ENCODE peak calls at places on chromosome 9, in four cellular contexts. W is aorta, S is GF-D8, F is transverse colon. V is an unnamed sample.

GRCh38 chr9:87950765-87951488 is 23.4 kb downstream of the CDK20 start:
- DNase-seq in F (no peak), S (no peak), W (no peak), V (peak; percentile 60)

GRCh38 chr9:38066907-38067610 is 2.0 kb downstream of the SHB start:
- DNase-seq in F (peak; percentile 80), S (no peak), W (peak; percentile 87), V (peak; percentile 42)

GRCh38 chr9:68983797-68984419 is 30.0 kb downstream of the PRKACG start:
- DNase-seq in S (no peak), F (no peak), W (no peak), V (no peak)

GRCh38 chr9:109086221-109086620 is 33.5 kb downstream of the TMEM245 start:
- DNase-seq in F (no peak), W (no peak), S (no peak), V (no peak)

GRCh38 chr9:15087031-15087417 is 176.8 kb upstream of the FREM1 start:
- DNase-seq in S (no peak), W (no peak), F (no peak), V (no peak)

GRCh38 chr9:99103909-99104458 is 929 bp upstream of the TGFBR1 start:
- DNase-seq in W (peak; percentile 77), S (no peak), F (no peak), V (peak; percentile 36)

GRCh38 chr9:98045234-98046160 is 11.0 kb upstream of the NANS start:
- DNase-seq in F (no peak), W (no peak), S (peak; percentile 92), V (no peak)

GRCh38 chr9:116550728-116551436 is 136.2 kb upstream of the TRIM32 start:
- DNase-seq in S (no peak), F (no peak), W (no peak), V (peak; percentile 16)

GRCh38 chr9:127728808-127729207 is 6.3 kb downstream of the TOR2A start:
- DNase-seq in W (no peak), S (no peak), F (no peak), V (no peak)

GRCh38 chr9:1875921-1876448 is 139.2 kb upstream of the SMARCA2 start:
- DNase-seq in W (no peak), S (no peak), F (peak; percentile 12), V (no peak)

GRCh38 chr9:120934271-120934670 is 7.7 kb upstream of the TRAF1 start:
- DNase-seq in W (no peak), F (no peak), S (peak; percentile 23), V (no peak)

GRCh38 chr9:137945581-137945980 is 68.0 kb downstream of the CACNA1B start:
- DNase-seq in W (no peak), S (no peak), F (no peak), V (no peak)

GRCh38 chr9:92609142-92609500 is 60.8 kb downstream of the IPPK start:
- DNase-seq in S (no peak), W (no peak), F (no peak), V (peak; percentile 87)

GRCh38 chr9:128995791-128996190 is 32.3 kb downstream of the SH3GLB2 start:
- DNase-seq in W (no peak), S (no peak), F (no peak), V (no peak)

GRCh38 chr9:130770679-130771442 is 64.2 kb upstream of the ABL1 start:
- DNase-seq in W (no peak), F (no peak), S (peak; percentile 23), V (peak; percentile 53)

GRCh38 chr9:132857031-132857430 is 21.1 kb downstream of the AK8 start:
- DNase-seq in W (no peak), F (peak; percentile 43), S (no peak), V (peak; percentile 22)

GRCh38 chr9:113875917-113876805 is at the start of gene ZNF618:
- DNase-seq in S (no peak), W (peak; percentile 81), F (peak; percentile 24), V (peak; percentile 81)

GRCh38 chr9:5622019-5622418 is 6.9 kb upstream of the RIC1 start:
- DNase-seq in W (no peak), F (no peak), S (no peak), V (no peak)

GRCh38 chr9:133353548-133353947 is 2.7 kb downstream of the SURF1 start:
- DNase-seq in S (no peak), F (no peak), W (no peak), V (no peak)

GRCh38 chr9:87891754-87892153 is 9.1 kb downstream of the SPATA31E1 start:
- DNase-seq in S (no peak), W (no peak), F (no peak), V (no peak)

GRCh38 chr9:125911861-125912260 is 164.7 kb downstream of the PBX3 start:
- DNase-seq in S (no peak), W (no peak), F (no peak), V (peak; percentile 59)

GRCh38 chr9:73810585-73811215 is 659.0 kb downstream of the ANXA1 start:
- DNase-seq in F (no peak), S (no peak), W (no peak), V (no peak)

GRCh38 chr9:70133253-70134208 is 89.9 kb downstream of the MAMDC2 start:
- DNase-seq in W (no peak), S (no peak), F (no peak), V (no peak)

GRCh38 chr9:37582548-37583157 is 6.5 kb upstream of the FBXO10 start:
- DNase-seq in F (no peak), W (no peak), S (no peak), V (peak; percentile 55)

GRCh38 chr9:131393622-131394463 is at the start of gene PRRC2B:
- DNase-seq in S (peak; percentile 28), W (peak; percentile 96), F (peak; percentile 89), V (peak; percentile 97)

GRCh38 chr9:83199240-83199639 is 136.3 kb upstream of the RASEF start:
- DNase-seq in W (no peak), S (no peak), F (peak; percentile 33), V (peak; percentile 71)

GRCh38 chr9:30796806-30797205 is 1587.6 kb upstream of the ACO1 start:
- DNase-seq in S (no peak), W (no peak), F (no peak), V (no peak)

GRCh38 chr9:127154390-127155191 is 32.2 kb upstream of the ANGPTL2 start:
- DNase-seq in S (no peak), F (peak; percentile 30), W (peak; percentile 93), V (no peak)

GRCh38 chr9:108654566-108654965 is 201.2 kb downstream of the ACTL7B start:
- DNase-seq in F (no peak), W (no peak), S (peak; percentile 14), V (no peak)

GRCh38 chr9:36903541-36904435 is 130.3 kb downstream of the PAX5 start:
- DNase-seq in F (no peak), W (no peak), S (no peak), V (no peak)

GRCh38 chr9:89592963-89593775 is 11.6 kb upstream of the GADD45G start:
- DNase-seq in S (no peak), W (no peak), F (no peak), V (peak; percentile 84)

GRCh38 chr9:94900222-94901018 is 173.9 kb downstream of the AOPEP start:
- DNase-seq in F (no peak), S (no peak), W (no peak), V (no peak)

GRCh38 chr9:3526903-3527652 is 1.3 kb upstream of the RFX3 start:
- DNase-seq in F (peak; percentile 75), W (no peak), S (peak; percentile 25), V (peak; percentile 77)